ENCODE peak calls at places on chromosomes 11 and 22, in four cellular contexts. One of them, this sample, is unnamed.
A peak's percentile ranks its signal among the peaks of the same experiment; 100 is the strongest.

GRCh38 chr11:66221726-66222236 is 46.7 kb upstream of the RAB1B start:
- DNase-seq in tibial nerve: no peak
- DNase-seq in fibroblast of lung: no peak
- DNase-seq in thoracic aorta: no peak
- DNase-seq in this sample: no peak

GRCh38 chr11:67626970-67627369 is 2.8 kb downstream of the NUDT8 start:
- DNase-seq in tibial nerve: no peak
- DNase-seq in fibroblast of lung: no peak
- DNase-seq in thoracic aorta: no peak
- DNase-seq in this sample: no peak

GRCh38 chr11:64864473-64865285 is 13.7 kb downstream of the EHD1 start:
- DNase-seq in tibial nerve: peak; percentile 42
- DNase-seq in fibroblast of lung: peak; percentile 100
- DNase-seq in thoracic aorta: peak; percentile 69
- DNase-seq in this sample: no peak

GRCh38 chr11:60429272-60429671 is at the start of gene MS4A5:
- DNase-seq in tibial nerve: no peak
- DNase-seq in fibroblast of lung: no peak
- DNase-seq in thoracic aorta: no peak
- DNase-seq in this sample: no peak

GRCh38 chr22:45585437-45585755 is 82.7 kb downstream of the FBLN1 start:
- DNase-seq in tibial nerve: peak; percentile 17
- DNase-seq in fibroblast of lung: peak; percentile 66
- DNase-seq in thoracic aorta: no peak
- DNase-seq in this sample: no peak

GRCh38 chr11:118052581-118053206 is 24.2 kb upstream of the TMPRSS4 start:
- DNase-seq in tibial nerve: no peak
- DNase-seq in fibroblast of lung: no peak
- DNase-seq in thoracic aorta: no peak
- DNase-seq in this sample: no peak

GRCh38 chr11:109036011-109036410 is 371.1 kb downstream of the DDX10 start:
- DNase-seq in tibial nerve: no peak
- DNase-seq in fibroblast of lung: no peak
- DNase-seq in thoracic aorta: no peak
- DNase-seq in this sample: no peak

GRCh38 chr11:70928854-70929598 is 323.4 kb downstream of the SHANK2 start:
- DNase-seq in tibial nerve: no peak
- DNase-seq in fibroblast of lung: no peak
- DNase-seq in thoracic aorta: no peak
- DNase-seq in this sample: no peak

GRCh38 chr11:37712246-37712645 is 1114.2 kb upstream of the RAG2 start:
- DNase-seq in tibial nerve: no peak
- DNase-seq in fibroblast of lung: peak; percentile 6
- DNase-seq in thoracic aorta: no peak
- DNase-seq in this sample: no peak

GRCh38 chr22:50628543-50629134 is 687 bp upstream of the ARSA start:
- DNase-seq in tibial nerve: no peak
- DNase-seq in fibroblast of lung: no peak
- DNase-seq in thoracic aorta: no peak
- DNase-seq in this sample: no peak

GRCh38 chr11:23078289-23078971 is 218.2 kb upstream of the CCDC179 start:
- DNase-seq in tibial nerve: no peak
- DNase-seq in fibroblast of lung: peak; percentile 71
- DNase-seq in thoracic aorta: no peak
- DNase-seq in this sample: no peak

GRCh38 chr11:110972640-110973039 is 260.4 kb upstream of the ARHGAP20 start:
- DNase-seq in tibial nerve: peak; percentile 13
- DNase-seq in fibroblast of lung: peak; percentile 89
- DNase-seq in thoracic aorta: no peak
- DNase-seq in this sample: peak; percentile 26

GRCh38 chr11:115244758-115245157 is 259.5 kb downstream of the CADM1 start:
- DNase-seq in tibial nerve: no peak
- DNase-seq in fibroblast of lung: no peak
- DNase-seq in thoracic aorta: no peak
- DNase-seq in this sample: no peak

GRCh38 chr11:62122076-62122475 is 1.7 kb upstream of the INCENP start:
- DNase-seq in tibial nerve: no peak
- DNase-seq in fibroblast of lung: no peak
- DNase-seq in thoracic aorta: no peak
- DNase-seq in this sample: no peak
- TF ChIP-seq CTCF in tibial nerve: no peak
- TF ChIP-seq CTCF in fibroblast of lung: peak; percentile 32
- TF ChIP-seq CTCF in thoracic aorta: no peak
- TF ChIP-seq CTCF in this sample: no peak

DNA sequence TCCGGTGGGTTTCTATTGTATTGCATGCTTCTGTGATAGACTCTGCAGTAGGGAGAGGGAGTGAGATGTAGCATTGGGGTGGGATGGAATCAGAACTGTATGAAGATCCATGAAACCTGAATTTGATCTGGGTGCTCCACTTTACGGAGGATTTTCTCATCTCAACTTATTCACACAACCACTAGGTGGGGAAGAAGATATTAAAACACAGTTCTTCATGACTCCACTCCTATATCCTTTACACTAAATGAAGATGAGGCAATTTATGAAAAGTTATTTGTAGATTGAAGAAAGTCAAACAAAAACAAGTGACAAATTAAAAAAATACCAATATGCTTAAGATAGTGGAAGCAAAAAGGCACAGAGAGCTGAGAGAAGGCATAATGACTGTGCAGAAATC is 92.6 kb upstream of the PDGFD start:
- DNase-seq in tibial nerve: no peak
- DNase-seq in fibroblast of lung: peak; percentile 48
- DNase-seq in thoracic aorta: no peak
- DNase-seq in this sample: no peak
- TF ChIP-seq CTCF in tibial nerve: no peak
- TF ChIP-seq CTCF in fibroblast of lung: peak; percentile 43
- TF ChIP-seq CTCF in thoracic aorta: no peak
- TF ChIP-seq CTCF in this sample: no peak

DNA sequence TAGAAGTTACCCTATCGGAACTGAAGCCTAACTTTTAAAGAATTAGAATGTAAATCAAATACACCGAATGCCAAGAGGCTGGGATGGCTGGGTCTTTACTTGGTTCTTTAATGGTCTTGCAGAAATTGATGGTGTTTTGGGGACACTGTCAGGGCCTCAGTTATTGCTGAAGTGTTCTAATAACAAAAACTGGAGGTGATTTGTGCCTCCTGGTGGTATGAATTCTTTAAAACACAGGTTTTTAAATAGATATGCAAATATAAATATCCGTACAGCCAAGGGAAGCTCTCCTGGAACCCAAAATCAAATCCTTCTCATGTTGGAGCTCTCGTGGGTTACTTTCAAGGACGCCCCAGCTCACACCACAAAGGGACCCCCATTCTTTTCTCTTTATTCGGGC is 19.3 kb upstream of the TMPRSS5 start:
- DNase-seq in tibial nerve: no peak
- DNase-seq in fibroblast of lung: no peak
- DNase-seq in thoracic aorta: no peak
- DNase-seq in this sample: no peak
- TF ChIP-seq CTCF in tibial nerve: no peak
- TF ChIP-seq CTCF in fibroblast of lung: no peak
- TF ChIP-seq CTCF in thoracic aorta: no peak
- TF ChIP-seq CTCF in this sample: no peak

GRCh38 chr11:92152245-92152644 is 72.4 kb upstream of the FAT3 start:
- DNase-seq in tibial nerve: no peak
- DNase-seq in fibroblast of lung: no peak
- DNase-seq in thoracic aorta: no peak
- DNase-seq in this sample: no peak
- TF ChIP-seq CTCF in tibial nerve: no peak
- TF ChIP-seq CTCF in fibroblast of lung: no peak
- TF ChIP-seq CTCF in thoracic aorta: no peak
- TF ChIP-seq CTCF in this sample: no peak

GRCh38 chr11:79043726-79044125 is 397.1 kb downstream of the TENM4 start:
- DNase-seq in tibial nerve: no peak
- DNase-seq in fibroblast of lung: no peak
- DNase-seq in thoracic aorta: no peak
- DNase-seq in this sample: no peak
- TF ChIP-seq CTCF in tibial nerve: no peak
- TF ChIP-seq CTCF in fibroblast of lung: no peak
- TF ChIP-seq CTCF in thoracic aorta: no peak
- TF ChIP-seq CTCF in this sample: no peak

DNA sequence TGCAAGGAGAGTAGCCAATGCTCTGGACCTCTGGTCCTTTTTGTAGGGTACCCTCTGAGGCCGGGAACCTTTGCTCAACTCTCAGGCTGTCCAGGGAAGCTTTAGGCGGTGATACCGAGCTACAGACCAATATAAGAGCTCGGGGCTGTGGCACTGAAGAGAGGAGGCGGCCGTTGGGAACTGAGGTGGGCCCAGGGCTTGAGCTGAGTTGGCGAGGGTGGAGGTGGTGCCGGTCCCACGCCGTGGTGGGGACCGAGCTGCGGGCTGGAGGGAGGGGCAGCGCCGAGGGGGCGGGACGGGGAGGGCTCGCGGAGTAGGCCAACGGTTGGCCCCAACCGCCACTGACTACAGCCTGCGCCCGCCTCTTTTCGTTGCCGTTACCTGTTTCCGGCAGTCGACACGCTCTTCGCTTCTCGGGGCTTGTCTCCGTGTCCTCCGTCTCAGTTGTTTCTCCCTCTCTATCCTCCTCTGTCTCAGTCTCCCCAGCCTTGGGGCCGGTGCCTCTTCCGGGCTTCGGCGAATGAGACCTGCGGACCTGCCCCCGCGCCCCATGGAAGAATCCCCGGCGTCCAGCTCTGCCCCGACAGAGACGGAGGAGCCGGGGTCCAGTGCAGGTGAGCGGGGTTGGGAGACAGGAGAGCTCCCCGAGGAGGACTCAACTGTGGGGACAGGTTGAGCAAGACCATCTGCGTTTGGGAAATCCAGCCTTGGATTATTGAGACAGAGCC is at the start of gene NEU3:
- DNase-seq in tibial nerve: peak; percentile 48
- DNase-seq in fibroblast of lung: peak; percentile 75
- DNase-seq in thoracic aorta: peak; percentile 36
- DNase-seq in this sample: peak; percentile 38
- TF ChIP-seq CTCF in tibial nerve: no peak
- TF ChIP-seq CTCF in fibroblast of lung: no peak
- TF ChIP-seq CTCF in thoracic aorta: no peak
- TF ChIP-seq CTCF in this sample: no peak

GRCh38 chr22:39244073-39244495 is 698 bp downstream of the PDGFB start:
- DNase-seq in tibial nerve: no peak
- DNase-seq in fibroblast of lung: no peak
- DNase-seq in thoracic aorta: no peak
- DNase-seq in this sample: no peak
- TF ChIP-seq CTCF in tibial nerve: no peak
- TF ChIP-seq CTCF in fibroblast of lung: no peak
- TF ChIP-seq CTCF in thoracic aorta: no peak
- TF ChIP-seq CTCF in this sample: no peak

DNA sequence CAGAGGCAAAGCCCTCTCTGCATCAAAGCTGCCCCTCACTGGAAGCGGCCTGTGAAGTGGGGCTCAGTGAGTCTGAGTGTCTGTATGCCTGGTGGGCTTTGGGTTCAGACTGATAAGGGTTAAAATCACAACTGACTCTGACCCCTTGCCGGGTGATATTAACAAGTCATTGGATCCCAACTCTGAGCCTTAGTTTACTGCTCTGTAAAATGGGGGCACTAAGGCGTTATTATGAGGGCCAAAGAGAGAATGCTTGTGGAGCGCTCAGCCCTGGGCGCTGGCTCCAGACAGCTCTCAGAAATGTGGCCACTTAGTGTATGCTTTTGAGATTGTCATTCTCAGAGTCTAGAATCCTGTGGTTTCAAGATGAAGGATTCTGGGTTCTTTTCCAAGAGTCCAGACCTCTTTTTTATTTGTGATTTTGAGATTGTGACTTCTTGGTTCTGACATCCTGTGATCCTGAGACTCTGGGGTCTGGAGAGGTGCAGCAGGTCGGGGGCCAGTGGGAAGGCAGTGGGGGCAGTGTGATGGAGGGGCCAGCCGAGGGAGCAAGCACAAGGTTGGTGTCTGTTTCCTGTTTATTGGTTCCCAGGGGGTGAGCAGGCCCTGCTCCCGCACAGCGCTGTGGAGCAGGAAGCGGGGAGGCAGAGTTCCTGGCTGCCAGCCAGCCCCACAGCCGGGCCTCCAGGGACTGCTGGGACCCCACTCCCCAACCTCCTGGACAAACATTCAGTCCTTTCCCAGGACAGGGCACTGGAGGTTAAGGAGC is 13.4 kb downstream of the ARHGEF17 start:
- DNase-seq in tibial nerve: no peak
- DNase-seq in fibroblast of lung: peak; percentile 93
- DNase-seq in thoracic aorta: no peak
- DNase-seq in this sample: no peak
- TF ChIP-seq CTCF in tibial nerve: no peak
- TF ChIP-seq CTCF in fibroblast of lung: no peak
- TF ChIP-seq CTCF in thoracic aorta: no peak
- TF ChIP-seq CTCF in this sample: no peak